ENCODE peak calls at places on chromosomes 3 and 15, in ten cellular contexts. One of them, this sample, is unnamed.

GRCh38 chr15:70436428-70436827 is 326.9 kb downstream of the UACA start:
- DNase-seq in iPS-NIHi11: no peak
- DNase-seq in vagina: no peak
- DNase-seq in NCI-H187 treated with DMSO at 0.1 percent for 48 hours: no peak
- DNase-seq in HS-27A: no peak
- DNase-seq in NCI-H2171: no peak
- DNase-seq in BJ: no peak
- DNase-seq in HFFc6: no peak
- DNase-seq in SK-N-SH: no peak
- DNase-seq in stimulated activated CD8-positive, alpha-beta memory T cell treated with anti-CD3 and anti-CD28 coated beads, Interleukin-15, amount 100 ng/mL, for 1 hour: no peak
- DNase-seq in this sample: no peak

GRCh38 chr3:50660386-50660785 is 14.3 kb upstream of the DOCK3 start:
- DNase-seq in NCI-H2171: no peak
- DNase-seq in HS-27A: no peak
- DNase-seq in stimulated activated CD8-positive, alpha-beta memory T cell treated with anti-CD3 and anti-CD28 coated beads, Interleukin-15, amount 100 ng/mL, for 1 hour: no peak
- DNase-seq in SK-N-SH: no peak
- DNase-seq in vagina: peak; percentile 46
- DNase-seq in NCI-H187 treated with DMSO at 0.1 percent for 48 hours: no peak
- DNase-seq in iPS-NIHi11: no peak
- DNase-seq in HFFc6: no peak
- DNase-seq in BJ: no peak
- DNase-seq in this sample: no peak

GRCh38 chr15:60396100-60396499 is 1.7 kb downstream of the ANXA2 start:
- DNase-seq in HFFc6: no peak
- DNase-seq in NCI-H187 treated with DMSO at 0.1 percent for 48 hours: no peak
- DNase-seq in BJ: no peak
- DNase-seq in iPS-NIHi11: no peak
- DNase-seq in stimulated activated CD8-positive, alpha-beta memory T cell treated with anti-CD3 and anti-CD28 coated beads, Interleukin-15, amount 100 ng/mL, for 1 hour: no peak
- DNase-seq in NCI-H2171: no peak
- DNase-seq in vagina: no peak
- DNase-seq in HS-27A: no peak
- DNase-seq in SK-N-SH: no peak
- DNase-seq in this sample: no peak

GRCh38 chr15:60087561-60087960 is 83.5 kb downstream of the FOXB1 start:
- DNase-seq in HS-27A: no peak
- DNase-seq in HFFc6: no peak
- DNase-seq in vagina: no peak
- DNase-seq in NCI-H2171: no peak
- DNase-seq in NCI-H187 treated with DMSO at 0.1 percent for 48 hours: no peak
- DNase-seq in stimulated activated CD8-positive, alpha-beta memory T cell treated with anti-CD3 and anti-CD28 coated beads, Interleukin-15, amount 100 ng/mL, for 1 hour: no peak
- DNase-seq in iPS-NIHi11: no peak
- DNase-seq in BJ: no peak
- DNase-seq in SK-N-SH: no peak
- DNase-seq in this sample: no peak

GRCh38 chr3:143040264-143040879 is 39.0 kb downstream of the U2SURP start:
- DNase-seq in iPS-NIHi11: no peak
- DNase-seq in HS-27A: no peak
- DNase-seq in HFFc6: peak; percentile 38
- DNase-seq in NCI-H187 treated with DMSO at 0.1 percent for 48 hours: no peak
- DNase-seq in SK-N-SH: no peak
- DNase-seq in BJ: no peak
- DNase-seq in vagina: no peak
- DNase-seq in NCI-H2171: peak; percentile 3
- DNase-seq in stimulated activated CD8-positive, alpha-beta memory T cell treated with anti-CD3 and anti-CD28 coated beads, Interleukin-15, amount 100 ng/mL, for 1 hour: no peak
- DNase-seq in this sample: no peak

GRCh38 chr3:188003188-188004171 is 150.5 kb upstream of the LPP start:
- DNase-seq in NCI-H187 treated with DMSO at 0.1 percent for 48 hours: no peak
- DNase-seq in HS-27A: no peak
- DNase-seq in NCI-H2171: no peak
- DNase-seq in stimulated activated CD8-positive, alpha-beta memory T cell treated with anti-CD3 and anti-CD28 coated beads, Interleukin-15, amount 100 ng/mL, for 1 hour: no peak
- DNase-seq in iPS-NIHi11: peak; percentile 28
- DNase-seq in HFFc6: no peak
- DNase-seq in BJ: no peak
- DNase-seq in vagina: no peak
- DNase-seq in SK-N-SH: no peak
- DNase-seq in this sample: no peak

GRCh38 chr3:194870394-194871110 is 184.9 kb downstream of the FAM43A start:
- DNase-seq in NCI-H2171: peak; percentile 19
- DNase-seq in vagina: no peak
- DNase-seq in HS-27A: no peak
- DNase-seq in NCI-H187 treated with DMSO at 0.1 percent for 48 hours: no peak
- DNase-seq in SK-N-SH: no peak
- DNase-seq in BJ: no peak
- DNase-seq in stimulated activated CD8-positive, alpha-beta memory T cell treated with anti-CD3 and anti-CD28 coated beads, Interleukin-15, amount 100 ng/mL, for 1 hour: no peak
- DNase-seq in iPS-NIHi11: no peak
- DNase-seq in HFFc6: peak; percentile 25
- DNase-seq in this sample: no peak

GRCh38 chr3:114809668-114810413 is 337.2 kb downstream of the ZBTB20 start:
- DNase-seq in stimulated activated CD8-positive, alpha-beta memory T cell treated with anti-CD3 and anti-CD28 coated beads, Interleukin-15, amount 100 ng/mL, for 1 hour: no peak
- DNase-seq in HFFc6: no peak
- DNase-seq in iPS-NIHi11: no peak
- DNase-seq in HS-27A: no peak
- DNase-seq in BJ: no peak
- DNase-seq in NCI-H2171: no peak
- DNase-seq in NCI-H187 treated with DMSO at 0.1 percent for 48 hours: no peak
- DNase-seq in SK-N-SH: no peak
- DNase-seq in vagina: no peak
- DNase-seq in this sample: no peak

GRCh38 chr15:36529296-36530011 is 50.0 kb upstream of the CDIN1 start:
- DNase-seq in HFFc6: no peak
- DNase-seq in stimulated activated CD8-positive, alpha-beta memory T cell treated with anti-CD3 and anti-CD28 coated beads, Interleukin-15, amount 100 ng/mL, for 1 hour: no peak
- DNase-seq in NCI-H187 treated with DMSO at 0.1 percent for 48 hours: no peak
- DNase-seq in iPS-NIHi11: no peak
- DNase-seq in HS-27A: no peak
- DNase-seq in SK-N-SH: no peak
- DNase-seq in BJ: peak; percentile 2
- DNase-seq in vagina: no peak
- DNase-seq in NCI-H2171: no peak
- DNase-seq in this sample: no peak

GRCh38 chr3:178436773-178437172 is 99.5 kb upstream of the KCNMB2 start:
- DNase-seq in iPS-NIHi11: peak; percentile 50
- DNase-seq in NCI-H187 treated with DMSO at 0.1 percent for 48 hours: peak; percentile 15
- DNase-seq in BJ: peak; percentile 49
- DNase-seq in NCI-H2171: peak; percentile 67
- DNase-seq in HFFc6: peak; percentile 37
- DNase-seq in HS-27A: no peak
- DNase-seq in SK-N-SH: peak; percentile 55
- DNase-seq in stimulated activated CD8-positive, alpha-beta memory T cell treated with anti-CD3 and anti-CD28 coated beads, Interleukin-15, amount 100 ng/mL, for 1 hour: no peak
- DNase-seq in vagina: no peak
- DNase-seq in this sample: no peak

GRCh38 chr3:152438706-152439105 is 170.0 kb downstream of the MBNL1 start:
- DNase-seq in stimulated activated CD8-positive, alpha-beta memory T cell treated with anti-CD3 and anti-CD28 coated beads, Interleukin-15, amount 100 ng/mL, for 1 hour: no peak
- DNase-seq in SK-N-SH: peak; percentile 20
- DNase-seq in NCI-H187 treated with DMSO at 0.1 percent for 48 hours: no peak
- DNase-seq in NCI-H2171: no peak
- DNase-seq in HS-27A: no peak
- DNase-seq in BJ: no peak
- DNase-seq in vagina: no peak
- DNase-seq in HFFc6: no peak
- DNase-seq in iPS-NIHi11: no peak
- DNase-seq in this sample: no peak

GRCh38 chr3:141955163-141955562 is 78.7 kb downstream of the ATP1B3 start:
- DNase-seq in iPS-NIHi11: no peak
- DNase-seq in vagina: no peak
- DNase-seq in SK-N-SH: no peak
- DNase-seq in NCI-H187 treated with DMSO at 0.1 percent for 48 hours: no peak
- DNase-seq in BJ: peak; percentile 46
- DNase-seq in HS-27A: no peak
- DNase-seq in stimulated activated CD8-positive, alpha-beta memory T cell treated with anti-CD3 and anti-CD28 coated beads, Interleukin-15, amount 100 ng/mL, for 1 hour: no peak
- DNase-seq in HFFc6: no peak
- DNase-seq in NCI-H2171: no peak
- DNase-seq in this sample: no peak